ENCODE peak calls at places on chromosomes 5 and 9, in five cellular contexts. M, S, P, Q and X are unnamed samples.

GRCh38 chr5:118270506-118270905 is 717.8 kb downstream of the DTWD2 start:
- DNase-seq in M (no peak), S (no peak), P (no peak), Q (no peak), X (no peak)

GRCh38 chr9:105751761-105752160 is 57.4 kb downstream of the TMEM38B start:
- DNase-seq in M (no peak), S (no peak), P (no peak), Q (no peak), X (no peak)

GRCh38 chr5:178777557-178777956 is 47.1 kb upstream of the ZNF354A start:
- DNase-seq in M (no peak), S (no peak), P (no peak), Q (no peak), X (no peak)

GRCh38 chr5:36040651-36041536 is 25.8 kb downstream of the UGT3A2 start:
- DNase-seq in M (no peak), S (no peak), P (no peak), Q (no peak), X (peak)

GRCh38 chr5:158471179-158471924 is 612.4 kb upstream of the CLINT1 start:
- DNase-seq in M (no peak), S (no peak), P (no peak), Q (no peak), X (no peak)

GRCh38 chr5:74433255-74434123 is 207.0 kb downstream of the ENC1 start:
- DNase-seq in M (peak), S (no peak), P (peak), Q (no peak), X (no peak)

GRCh38 chr5:140561753-140562523 is 2.5 kb downstream of the APBB3 start:
- DNase-seq in M (no peak), S (no peak), P (no peak), Q (no peak), X (no peak)

GRCh38 chr9:18978188-18978587 is 54.8 kb downstream of the SAXO1 start:
- DNase-seq in M (no peak), S (no peak), P (no peak), Q (no peak), X (no peak)

GRCh38 chr9:96177719-96178028 is 124.3 kb downstream of the HSD17B3 start:
- DNase-seq in M (no peak), S (no peak), P (no peak), Q (no peak), X (no peak)

GRCh38 chr5:2751592-2752021 is at the start of gene IRX2:
- DNase-seq in M (peak), S (no peak), P (no peak), Q (peak), X (peak)

GRCh38 chr5:168457542-168457941 is 28.7 kb upstream of the RARS1 start:
- DNase-seq in M (no peak), S (no peak), P (no peak), Q (no peak), X (no peak)

GRCh38 chr5:43042626-43043399 is 2.7 kb upstream of the ANXA2R start:
- DNase-seq in M (peak), S (peak), P (peak), Q (peak), X (peak)

GRCh38 chr5:90944116-90944515 is 385.5 kb downstream of the ADGRV1 start:
- DNase-seq in M (peak), S (no peak), P (no peak), Q (no peak), X (no peak)

GRCh38 chr5:148457183-148457620 is 73.4 kb downstream of the FBXO38 start:
- DNase-seq in M (peak), S (peak), P (peak), Q (no peak), X (no peak)

GRCh38 chr5:176740131-176740701 is 70.1 kb upstream of the UNC5A start:
- DNase-seq in M (no peak), S (no peak), P (no peak), Q (no peak), X (no peak)

GRCh38 chr9:36284226-36284625 is 26.0 kb upstream of the GNE start:
- DNase-seq in M (peak), S (no peak), P (no peak), Q (no peak), X (no peak)

GRCh38 chr5:159908201-159908940 is 7.9 kb upstream of the ADRA1B start:
- DNase-seq in M (peak), S (no peak), P (no peak), Q (no peak), X (no peak)

GRCh38 chr9:108831496-108832178 is 24.1 kb downstream of the ACTL7B start:
- DNase-seq in M (peak), S (no peak), P (no peak), Q (no peak), X (no peak)

GRCh38 chr5:37774912-37775483 is 64.8 kb downstream of the GDNF start:
- DNase-seq in M (peak), S (peak), P (peak), Q (peak), X (no peak)

GRCh38 chr5:147216552-147217154 is 18.2 kb upstream of the STK32A start:
- DNase-seq in M (peak), S (no peak), P (no peak), Q (peak), X (no peak)

GRCh38 chr5:22541037-22541436 is 312.1 kb downstream of the CDH12 start:
- DNase-seq in M (no peak), S (no peak), P (no peak), Q (no peak), X (no peak)

GRCh38 chr5:56487528-56488115 is 254.5 kb upstream of the ANKRD55 start:
- DNase-seq in M (no peak), S (no peak), P (no peak), Q (no peak), X (no peak)

GRCh38 chr5:123098767-123099513 is 9.9 kb downstream of the PRDM6 start:
- DNase-seq in M (peak), S (no peak), P (no peak), Q (no peak), X (no peak)

GRCh38 chr5:75202935-75203334 is 33.7 kb downstream of the ANKRD31 start:
- DNase-seq in M (peak), S (no peak), P (peak), Q (no peak), X (no peak)

GRCh38 chr5:84683594-84683993 is 298.9 kb upstream of the EDIL3 start:
- DNase-seq in M (no peak), S (no peak), P (no peak), Q (no peak), X (no peak)

GRCh38 chr5:41347569-41347968 is 134.2 kb upstream of the C6 start:
- DNase-seq in M (no peak), S (no peak), P (no peak), Q (no peak), X (no peak)

GRCh38 chr5:96031811-96032261 is 70.2 kb upstream of the ELL2 start:
- DNase-seq in M (peak), S (no peak), P (no peak), Q (no peak), X (no peak)

GRCh38 chr5:77452351-77452750 is 39.8 kb downstream of the WDR41 start:
- DNase-seq in M (no peak), S (no peak), P (no peak), Q (no peak), X (no peak)

GRCh38 chr9:80518441-80518840 is 946.7 kb downstream of the TLE4 start:
- DNase-seq in M (no peak), S (no peak), P (no peak), Q (no peak), X (no peak)

GRCh38 chr9:136142416-136142800 is 23.7 kb upstream of the TMEM250 start:
- DNase-seq in M (no peak), S (no peak), P (no peak), Q (no peak), X (no peak)

GRCh38 chr5:25489834-25490538 is 845.2 kb upstream of the CDH10 start:
- DNase-seq in M (peak), S (no peak), P (no peak), Q (no peak), X (no peak)

GRCh38 chr5:90941002-90941720 is 382.6 kb downstream of the ADGRV1 start:
- DNase-seq in M (no peak), S (no peak), P (no peak), Q (no peak), X (no peak)

GRCh38 chr9:125434986-125435775 is 173.6 kb downstream of the GAPVD1 start:
- DNase-seq in M (no peak), S (no peak), P (no peak), Q (no peak), X (no peak)

GRCh38 chr5:81849769-81850367 is 99.0 kb upstream of the SSBP2 start:
- DNase-seq in M (no peak), S (no peak), P (no peak), Q (no peak), X (no peak)

GRCh38 chr5:89293849-89294248 is 410.9 kb upstream of the MEF2C start:
- DNase-seq in M (no peak), S (no peak), P (no peak), Q (no peak), X (no peak)

GRCh38 chr9:84647699-84648098 is 21.8 kb upstream of the NTRK2 start:
- DNase-seq in M (no peak), S (no peak), P (no peak), Q (no peak), X (no peak)

GRCh38 chr9:84652496-84653081 is 16.9 kb upstream of the NTRK2 start:
- DNase-seq in M (peak), S (no peak), P (no peak), Q (no peak), X (no peak)
- TF ChIP-seq CTCF in M (peak), S (no peak), P (no peak), Q (no peak), X (no peak)

DNA sequence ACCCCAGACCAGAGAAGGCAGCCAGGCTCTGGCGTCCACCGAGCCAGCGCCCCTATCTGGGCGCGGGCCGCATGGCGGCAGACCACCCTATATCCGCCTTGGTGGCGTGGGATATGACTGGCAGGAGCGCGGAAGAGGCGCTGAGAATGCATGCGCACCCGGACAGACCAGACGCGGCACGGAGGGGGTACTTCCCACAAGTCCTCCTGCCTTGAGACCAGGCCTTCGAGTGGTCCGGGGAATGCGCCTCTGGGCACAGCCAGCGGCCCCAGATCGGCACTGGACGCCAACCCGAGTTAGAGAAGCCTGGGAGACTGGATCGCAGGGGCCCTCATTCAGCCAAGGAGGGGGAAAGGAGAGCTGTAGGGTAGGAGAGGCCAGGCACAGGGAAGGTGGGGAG is 2.5 kb upstream of the LMX1B start:
- DNase-seq in M (no peak), S (no peak), P (no peak), Q (peak), X (no peak)
- TF ChIP-seq CTCF in M (no peak), S (no peak), P (no peak), Q (no peak), X (no peak)

GRCh38 chr5:139137703-139138102 is 60.5 kb downstream of the SIL1 start:
- DNase-seq in M (peak), S (peak), P (peak), Q (no peak), X (peak)
- TF ChIP-seq CTCF in M (peak), S (peak), P (no peak), Q (no peak), X (peak)

DNA sequence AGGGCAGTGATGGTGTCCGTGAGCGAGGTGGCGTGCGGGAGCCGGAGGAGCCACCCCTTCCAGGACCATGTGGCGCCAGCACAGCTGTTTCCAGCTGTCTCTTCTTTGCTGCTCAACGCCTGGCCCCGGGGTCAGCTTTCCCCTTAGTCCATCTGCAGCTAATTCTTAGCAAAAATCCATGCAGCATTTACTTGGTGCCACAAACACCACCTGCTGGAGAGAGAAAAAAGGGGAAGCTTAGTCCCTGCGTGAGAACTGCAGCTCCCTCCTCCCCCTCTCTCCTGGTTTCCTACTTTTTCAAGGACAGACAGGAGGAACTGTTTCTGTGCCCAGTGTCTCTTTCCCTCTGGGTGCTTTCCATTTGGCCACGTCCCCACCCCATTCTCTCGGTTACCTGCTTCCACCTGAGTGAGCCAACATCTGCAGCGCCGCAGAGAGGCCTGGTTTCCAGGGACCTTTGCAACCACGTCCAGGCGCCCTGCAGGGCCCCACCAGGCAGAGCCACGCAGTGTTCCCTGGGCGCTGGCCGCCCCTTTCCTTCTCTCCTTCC is 3.4 kb downstream of the SLC6A19 start:
- DNase-seq in M (peak), S (peak), P (peak), Q (peak), X (peak)
- TF ChIP-seq CTCF in M (peak), S (peak), P (peak), Q (peak), X (peak)

GRCh38 chr5:115246361-115246991 is 16.2 kb downstream of the PGGT1B start:
- DNase-seq in M (peak), S (peak), P (no peak), Q (no peak), X (peak)
- TF ChIP-seq CTCF in M (peak), S (peak), P (peak), Q (peak), X (peak)

GRCh38 chr5:68269820-68270219 is 54.3 kb downstream of the PIK3R1 start:
- DNase-seq in M (no peak), S (no peak), P (no peak), Q (no peak), X (no peak)

GRCh38 chr5:68273717-68274409 is 58.3 kb downstream of the PIK3R1 start:
- DNase-seq in M (no peak), S (no peak), P (no peak), Q (no peak), X (no peak)

GRCh38 chr5:68270576-68270975 is 55.0 kb downstream of the PIK3R1 start:
- DNase-seq in M (no peak), S (no peak), P (no peak), Q (no peak), X (no peak)

GRCh38 chr5:68271124-68271523 is 55.6 kb downstream of the PIK3R1 start:
- DNase-seq in M (no peak), S (no peak), P (no peak), Q (no peak), X (no peak)

DNA sequence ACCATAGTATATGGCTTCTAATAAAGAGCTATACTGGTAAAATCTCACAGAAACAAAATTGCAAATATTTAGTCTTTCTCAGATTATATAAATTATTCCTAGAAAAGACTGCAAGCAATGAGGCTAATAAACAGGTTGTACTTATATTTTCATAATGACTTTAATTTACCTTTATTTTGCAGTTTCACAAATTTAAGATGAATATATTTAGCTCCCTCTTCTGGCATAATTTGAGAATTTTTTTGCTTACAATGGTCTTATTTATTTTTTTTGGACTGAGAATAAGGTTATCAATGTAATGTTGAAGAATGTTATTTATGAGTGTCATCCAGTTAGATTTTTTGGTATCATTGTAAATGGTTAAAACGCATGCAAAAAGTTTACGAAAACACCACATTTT is 56.7 kb downstream of the PIK3R1 start:
- DNase-seq in M (no peak), S (no peak), P (no peak), Q (no peak), X (no peak)
- TF ChIP-seq CTCF in M (no peak), S (no peak), P (no peak), Q (no peak), X (peak)

GRCh38 chr5:113330533-113331200 is 104.1 kb downstream of the TSSK1B start:
- DNase-seq in M (peak), S (peak), P (peak), Q (no peak), X (no peak)
- TF ChIP-seq CTCF in M (peak), S (no peak), P (no peak), Q (peak), X (peak)

DNA sequence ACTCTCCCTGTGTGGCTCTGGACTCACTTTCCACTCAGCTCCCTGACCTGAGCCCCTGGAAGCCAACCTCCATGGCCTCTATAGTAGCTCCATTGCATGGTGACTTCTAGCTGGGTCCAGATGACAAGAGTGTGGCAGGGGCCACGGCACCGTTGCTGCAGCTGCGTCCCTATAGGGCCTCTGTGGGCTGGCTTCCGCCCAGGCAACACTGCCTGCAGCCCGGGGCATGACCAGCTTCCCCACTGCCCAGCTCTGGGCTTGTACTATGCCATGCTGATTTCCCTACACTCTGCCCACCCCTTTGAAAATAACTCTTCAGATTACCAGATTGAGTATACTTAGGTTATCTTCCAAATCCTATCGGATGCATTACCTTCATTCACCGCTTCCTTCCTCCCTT is 73.8 kb upstream of the NEURL1B start:
- DNase-seq in M (no peak), S (no peak), P (no peak), Q (no peak), X (no peak)
- TF ChIP-seq CTCF in M (no peak), S (no peak), P (no peak), Q (no peak), X (no peak)

DNA sequence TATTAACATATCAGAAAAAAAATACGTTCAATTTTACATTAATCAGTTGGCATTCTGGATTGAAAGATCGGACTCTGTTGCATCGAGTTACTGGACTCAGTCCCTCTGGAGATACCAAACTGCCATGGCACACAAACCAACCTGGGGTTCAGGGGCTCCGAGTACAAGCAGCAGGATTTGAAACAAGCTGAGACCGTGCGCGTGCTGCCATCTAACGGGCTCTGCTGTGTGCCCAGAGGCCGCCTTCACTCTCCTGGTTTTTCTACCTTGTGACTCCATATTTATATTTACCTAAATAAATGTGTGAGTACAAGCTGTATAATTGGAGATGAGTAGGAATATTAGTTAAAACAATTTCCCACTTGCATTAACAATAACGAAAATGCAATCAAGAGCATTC is 48.2 kb downstream of the ANXA1 start:
- DNase-seq in M (peak), S (peak), P (peak), Q (peak), X (peak)
- TF ChIP-seq CTCF in M (peak), S (peak), P (no peak), Q (no peak), X (no peak)

GRCh38 chr9:21316860-21317259 is 11.7 kb upstream of the IFNA5 start:
- DNase-seq in M (peak), S (no peak), P (no peak), Q (no peak), X (no peak)
- TF ChIP-seq CTCF in M (no peak), S (no peak), P (no peak), Q (no peak), X (no peak)